ENCODE peak calls at places on chromosomes 12 and 14, in ten cellular contexts. A is IMR-90, E is Peyer's patch, B is K562, I is suprapubic skin, D is tibial nerve, P is testis, U is sigmoid colon, S is body of pancreas, W is stomach. N is an unnamed sample.

GRCh38 chr14:39492267-39492666 is 60.0 kb upstream of the FBXO33 start:
- DNase-seq in A (peak; percentile 91), E (no peak), B (no peak), I (no peak), D (no peak), P (no peak), U (no peak), S (no peak), W (no peak), N (no peak)

GRCh38 chr12:45730842-45731336 is 1.4 kb downstream of the ARID2 start:
- DNase-seq in A (peak; percentile 39), E (peak; percentile 26), B (no peak), I (no peak), D (peak; percentile 23), P (no peak), U (no peak), S (no peak), W (no peak), N (no peak)

GRCh38 chr14:23831591-23831990 is 122.0 kb upstream of the DHRS4 start:
- DNase-seq in A (no peak), E (no peak), B (no peak), I (no peak), D (no peak), P (no peak), U (no peak), S (no peak), W (no peak), N (no peak)

GRCh38 chr14:57293851-57294837 is 25.4 kb downstream of the AP5M1 start:
- DNase-seq in A (peak; percentile 35), E (no peak), B (no peak), I (no peak), D (no peak), P (no peak), U (no peak), S (no peak), W (no peak), N (no peak)

GRCh38 chr12:65779091-65779642 is 45.1 kb upstream of the HMGA2 start:
- DNase-seq in A (peak; percentile 61), E (no peak), B (no peak), I (no peak), D (no peak), P (no peak), U (no peak), S (no peak), W (no peak), N (no peak)

GRCh38 chr12:54300732-54301427 is at the start of gene NFE2:
- DNase-seq in A (peak; percentile 77), E (no peak), B (peak; percentile 71), I (peak; percentile 84), D (no peak), P (peak; percentile 45), U (no peak), S (peak; percentile 74), W (peak; percentile 66), N (peak; percentile 61)

GRCh38 chr14:63986789-63987533 is 134.2 kb downstream of the SYNE2 start:
- DNase-seq in A (peak; percentile 78), E (no peak), B (no peak), I (no peak), D (no peak), P (no peak), U (no peak), S (no peak), W (no peak), N (no peak)

GRCh38 chr14:104286086-104286485 is 147.7 kb downstream of the KIF26A start:
- DNase-seq in A (no peak), E (no peak), B (no peak), I (no peak), D (no peak), P (no peak), U (no peak), S (no peak), W (no peak), N (peak; percentile 36)

GRCh38 chr12:89247541-89247942 is 104.8 kb downstream of the DUSP6 start:
- DNase-seq in A (peak; percentile 19), E (no peak), B (no peak), I (no peak), D (no peak), P (no peak), U (no peak), S (no peak), W (no peak), N (no peak)

GRCh38 chr12:105492591-105492990 is 162.1 kb downstream of the C12orf75 start:
- DNase-seq in A (peak; percentile 43), E (no peak), B (no peak), I (no peak), D (no peak), P (no peak), U (no peak), S (no peak), W (no peak), N (no peak)

GRCh38 chr12:104181313-104181712 is 34.3 kb upstream of the TXNRD1 start:
- DNase-seq in A (peak; percentile 67), E (no peak), B (no peak), I (no peak), D (no peak), P (no peak), U (no peak), S (no peak), W (no peak), N (no peak)

GRCh38 chr12:111204684-111205305 is 164.1 kb downstream of the PHETA1 start:
- DNase-seq in A (no peak), E (no peak), B (no peak), I (no peak), D (no peak), P (no peak), U (no peak), S (no peak), W (no peak), N (no peak)

GRCh38 chr12:56120158-56120846 is 2.2 kb downstream of the ZC3H10 start:
- DNase-seq in A (peak; percentile 24), E (no peak), B (peak; percentile 48), I (no peak), D (no peak), P (no peak), U (no peak), S (no peak), W (no peak), N (no peak)

GRCh38 chr14:67371247-67372148 is 11.4 kb downstream of the EIF2S1 start:
- DNase-seq in A (no peak), E (no peak), B (no peak), I (no peak), D (no peak), P (no peak), U (no peak), S (no peak), W (no peak), N (no peak)

GRCh38 chr14:34701808-34702207 is 12.6 kb downstream of the CFL2 start:
- DNase-seq in A (no peak), E (no peak), B (no peak), I (no peak), D (no peak), P (no peak), U (no peak), S (no peak), W (no peak), N (no peak)

GRCh38 chr14:100304825-100305445 is 1.3 kb downstream of the SLC25A29 start:
- DNase-seq in A (peak; percentile 22), E (no peak), B (peak; percentile 53), I (no peak), D (peak; percentile 25), P (peak; percentile 84), U (no peak), S (peak; percentile 88), W (peak; percentile 88), N (peak; percentile 70)
- TF ChIP-seq POLR2A in A (no peak), E (no peak), B (no peak), I (no peak), D (no peak), P (no peak), U (no peak), S (peak; percentile 66), W (no peak), N (peak; percentile 13)

GRCh38 chr12:124761876-124762275 is 101.8 kb downstream of the SCARB1 start:
- DNase-seq in A (no peak), E (no peak), B (no peak), I (no peak), D (no peak), P (no peak), U (no peak), S (no peak), W (no peak), N (no peak)
- H3K4me1 ChIP-seq in A (peaks cover 16% of the 10 kb centered on the region), E (peaks cover 19% of the 10 kb centered on the region), B (peaks cover 10% of the 10 kb centered on the region), I (peaks cover 32% of the 10 kb centered on the region), D (peaks cover 82% of the 10 kb centered on the region), P (peaks cover 24% of the 10 kb centered on the region), U (peaks cover 60% of the 10 kb centered on the region), S (peaks cover 23% of the 10 kb centered on the region), W (peaks cover 50% of the 10 kb centered on the region), N (no peaks in the 10 kb centered on the region)

GRCh38 chr12:20188930-20189653 is 179.2 kb upstream of the PDE3A start:
- DNase-seq in A (no peak), E (no peak), B (no peak), I (no peak), D (no peak), P (no peak), U (no peak), S (no peak), W (no peak), N (no peak)
- TF ChIP-seq CTCF in A (no peak), E (no peak), B (no peak), I (no peak), D (no peak), P (no peak), U (no peak), S (no peak), W (no peak), N (no peak)

GRCh38 chr12:24895612-24896011 is 53.3 kb downstream of the BCAT1 start:
- DNase-seq in A (peak; percentile 73), E (no peak), B (no peak), I (no peak), D (no peak), P (no peak), U (no peak), S (no peak), W (no peak), N (no peak)
- TF ChIP-seq POLR2A in A (no peak), E (no peak), B (no peak), I (no peak), D (no peak), P (no peak), U (no peak), S (no peak), W (no peak), N (no peak)

GRCh38 chr14:21102472-21103164 is 1.8 kb downstream of the TMEM253 start:
- DNase-seq in A (no peak), E (no peak), B (peak; percentile 34), I (peak; percentile 66), D (no peak), P (peak; percentile 39), U (no peak), S (no peak), W (no peak), N (no peak)
- H3K4me1 ChIP-seq in A (peaks cover 6% of the 10 kb centered on the region), E (peaks cover 51% of the 10 kb centered on the region), B (peaks cover 44% of the 10 kb centered on the region), I (peaks cover 78% of the 10 kb centered on the region), D (peaks cover 63% of the 10 kb centered on the region), P (peaks cover 33% of the 10 kb centered on the region), U (peaks cover 61% of the 10 kb centered on the region), S (peaks cover 51% of the 10 kb centered on the region), W (peaks cover 76% of the 10 kb centered on the region), N (no peaks in the 10 kb centered on the region)

N was measured in right lobe of liver.